ENCODE peak calls at places on chromosomes 16 and 17, in seven cellular contexts. X is activated CD8-positive, alpha-beta memory T cell treated with anti-CD3 and anti-CD28 coated beads, Interleukin-2, amount 50 U/mL, for 48 hours; Q is progenitor cell of endocrine pancreas; U is NCI-H460; R is ELR; E is head of caudate nucleus; F is heart left ventricle. Z is an unnamed sample.

GRCh38 chr16:75074920-75075687 is 41.5 kb downstream of the LDHD start:
- DNase-seq in E (no peak), U (no peak), R (no peak), F (no peak), Q (no peak), X (peak; percentile 86), Z (peak; percentile 67)

GRCh38 chr16:901715-902601 is 68.8 kb downstream of the LMF1 start:
- DNase-seq in U (no peak), R (no peak), X (no peak), F (no peak), Q (no peak), E (peak; percentile 49), Z (peak; percentile 54)

GRCh38 chr17:47205419-47205963 is 3.7 kb upstream of the MYL4 start:
- DNase-seq in E (no peak), U (no peak), X (peak; percentile 70), F (peak; percentile 56), R (peak; percentile 35), Q (no peak), Z (no peak)

GRCh38 chr16:86020971-86021370 is 122.0 kb downstream of the IRF8 start:
- DNase-seq in X (no peak), F (no peak), Q (no peak), U (no peak), R (no peak), E (no peak), Z (no peak)

GRCh38 chr16:64964126-64964540 is 157.7 kb downstream of the CDH11 start:
- DNase-seq in Q (no peak), U (no peak), R (peak; percentile 55), F (no peak), E (no peak), X (no peak), Z (no peak)

GRCh38 chr17:10875411-10875810 is 37.5 kb upstream of the PIRT start:
- DNase-seq in R (no peak), F (no peak), Q (peak; percentile 55), X (peak; percentile 51), E (no peak), U (peak; percentile 14), Z (peak; percentile 1)

GRCh38 chr16:30551781-30552180 is 6.4 kb downstream of the ZNF764 start:
- DNase-seq in F (no peak), U (no peak), Q (no peak), R (no peak), X (peak; percentile 74), E (no peak), Z (no peak)

GRCh38 chr16:1308036-1308976 is 1.1 kb upstream of the UBE2I start:
- DNase-seq in E (no peak), R (peak; percentile 59), X (no peak), U (peak; percentile 40), Q (no peak), F (no peak), Z (no peak)

GRCh38 chr16:89114159-89114981 is 20.7 kb downstream of the ACSF3 start:
- DNase-seq in R (peak; percentile 10), E (no peak), Q (no peak), X (no peak), U (no peak), F (no peak), Z (no peak)

GRCh38 chr16:16021988-16022682 is 72.7 kb downstream of the ABCC1 start:
- DNase-seq in X (no peak), R (peak; percentile 96), Q (peak; percentile 27), E (peak; percentile 39), F (peak; percentile 95), U (peak; percentile 96), Z (peak; percentile 93)

GRCh38 chr17:60086822-60087591 is 8.3 kb upstream of the HEATR6 start:
- DNase-seq in F (no peak), U (no peak), R (peak; percentile 76), E (no peak), Q (no peak), X (no peak), Z (no peak)

GRCh38 chr16:84486551-84487235 is 17.8 kb downstream of the MEAK7 start:
- DNase-seq in F (no peak), X (peak; percentile 34), E (no peak), R (no peak), U (no peak), Q (no peak), Z (no peak)

GRCh38 chr16:86951831-86952598 is 365.2 kb downstream of the C16orf95 start:
- DNase-seq in Q (no peak), X (no peak), E (no peak), U (peak; percentile 58), R (peak; percentile 99), F (no peak), Z (no peak)

GRCh38 chr16:89256651-89257254 is 39.2 kb downstream of the ZNF778 start:
- DNase-seq in Q (no peak), X (peak; percentile 88), E (peak; percentile 70), F (no peak), U (peak; percentile 48), R (peak; percentile 80), Z (peak; percentile 65)

GRCh38 chr17:60260540-60260939 is 110.8 kb downstream of the CA4 start:
- DNase-seq in X (no peak), R (no peak), F (no peak), U (no peak), E (no peak), Q (no peak), Z (no peak)

GRCh38 chr17:30278032-30278431 is 13.7 kb downstream of the BLMH start:
- DNase-seq in U (peak; percentile 23), X (no peak), E (no peak), F (peak; percentile 16), Q (no peak), R (peak; percentile 52), Z (peak; percentile 7)

GRCh38 chr17:63150994-63151464 is 185.0 kb downstream of the TANC2 start:
- DNase-seq in R (no peak), X (no peak), F (no peak), U (no peak), E (no peak), Q (no peak), Z (no peak)

GRCh38 chr17:2262146-2262587 is 41.4 kb downstream of the SMG6 start:
- DNase-seq in U (no peak), X (no peak), R (peak; percentile 79), Q (no peak), E (no peak), F (no peak), Z (no peak)

GRCh38 chr17:78359936-78360370 is at the start of gene SOCS3:
- DNase-seq in Q (peak; percentile 83), R (peak; percentile 99), E (peak; percentile 82), U (peak; percentile 98), F (peak; percentile 96), X (peak; percentile 99), Z (peak; percentile 47)

GRCh38 chr16:78461087-78461486 is 361.6 kb downstream of the WWOX start:
- DNase-seq in E (no peak), U (no peak), F (no peak), R (no peak), Q (no peak), X (no peak), Z (no peak)

GRCh38 chr17:66317629-66318028 is 15.2 kb downstream of the PRKCA start:
- DNase-seq in U (no peak), F (no peak), X (no peak), Q (no peak), E (no peak), R (peak; percentile 51), Z (no peak)

GRCh38 chr17:60640503-60640902 is 37.1 kb upstream of the BCAS3 start:
- DNase-seq in Q (no peak), U (no peak), F (no peak), X (no peak), R (peak; percentile 58), E (no peak), Z (no peak)

GRCh38 chr17:67260051-67260987 is 15.3 kb upstream of the HELZ start:
- DNase-seq in F (no peak), X (no peak), E (no peak), R (peak; percentile 44), Q (no peak), U (no peak), Z (no peak)

GRCh38 chr17:1112875-1113274 is 66.9 kb downstream of the ABR start:
- DNase-seq in Q (no peak), R (no peak), E (no peak), U (no peak), F (no peak), X (no peak), Z (no peak)

Z was measured in cerebellum.